ENCODE peak calls at places on chromosomes 5 and 9, in eight cellular contexts. One of them, this sample, is unnamed.

GRCh38 chr9:114116061-114116747 is 17.1 kb upstream of the KIF12 start:
- DNase-seq in stomach: no peak
- DNase-seq in stimulated activated CD4-positive, alpha-beta T cell treated with anti-CD3 and anti-CD28 coated beads, Interleukin-1b, Interleukin-23, amount 100 ng/mL, for 48 hours: no peak
- DNase-seq in amniotic stem cell: no peak
- DNase-seq in T-helper 2 cell: no peak
- DNase-seq in C1 segment of cervical spinal cord: no peak
- DNase-seq in activated CD8-positive, alpha-beta memory T cell treated with anti-CD3 and anti-CD28 coated beads for 48 hours: no peak
- DNase-seq in choroid plexus epithelial cell: no peak
- DNase-seq in this sample: no peak

GRCh38 chr5:116378007-116378831 is 196.4 kb downstream of the SEMA6A start:
- DNase-seq in choroid plexus epithelial cell: no peak
- DNase-seq in C1 segment of cervical spinal cord: no peak
- DNase-seq in T-helper 2 cell: no peak
- DNase-seq in amniotic stem cell: no peak
- DNase-seq in stimulated activated CD4-positive, alpha-beta T cell treated with anti-CD3 and anti-CD28 coated beads, Interleukin-1b, Interleukin-23, amount 100 ng/mL, for 48 hours: no peak
- DNase-seq in activated CD8-positive, alpha-beta memory T cell treated with anti-CD3 and anti-CD28 coated beads for 48 hours: no peak
- DNase-seq in stomach: no peak
- DNase-seq in this sample: no peak

GRCh38 chr5:75049581-75050274 is 2.6 kb downstream of the GCNT4 start:
- DNase-seq in stimulated activated CD4-positive, alpha-beta T cell treated with anti-CD3 and anti-CD28 coated beads, Interleukin-1b, Interleukin-23, amount 100 ng/mL, for 48 hours: peak; percentile 64
- DNase-seq in amniotic stem cell: no peak
- DNase-seq in activated CD8-positive, alpha-beta memory T cell treated with anti-CD3 and anti-CD28 coated beads for 48 hours: no peak
- DNase-seq in stomach: peak; percentile 70
- DNase-seq in choroid plexus epithelial cell: peak; percentile 80
- DNase-seq in C1 segment of cervical spinal cord: no peak
- DNase-seq in T-helper 2 cell: peak; percentile 57
- DNase-seq in this sample: peak; percentile 51

GRCh38 chr5:66655395-66656324 is 59.5 kb downstream of the MAST4 start:
- DNase-seq in T-helper 2 cell: no peak
- DNase-seq in stimulated activated CD4-positive, alpha-beta T cell treated with anti-CD3 and anti-CD28 coated beads, Interleukin-1b, Interleukin-23, amount 100 ng/mL, for 48 hours: no peak
- DNase-seq in choroid plexus epithelial cell: peak; percentile 53
- DNase-seq in activated CD8-positive, alpha-beta memory T cell treated with anti-CD3 and anti-CD28 coated beads for 48 hours: no peak
- DNase-seq in amniotic stem cell: no peak
- DNase-seq in stomach: no peak
- DNase-seq in C1 segment of cervical spinal cord: no peak
- DNase-seq in this sample: no peak

GRCh38 chr9:109449036-109449798 is 48.9 kb downstream of the PTPN3 start:
- DNase-seq in C1 segment of cervical spinal cord: no peak
- DNase-seq in T-helper 2 cell: no peak
- DNase-seq in activated CD8-positive, alpha-beta memory T cell treated with anti-CD3 and anti-CD28 coated beads for 48 hours: no peak
- DNase-seq in stimulated activated CD4-positive, alpha-beta T cell treated with anti-CD3 and anti-CD28 coated beads, Interleukin-1b, Interleukin-23, amount 100 ng/mL, for 48 hours: no peak
- DNase-seq in choroid plexus epithelial cell: peak; percentile 37
- DNase-seq in stomach: no peak
- DNase-seq in amniotic stem cell: no peak
- DNase-seq in this sample: peak; percentile 86

GRCh38 chr5:65072836-65073620 is 304.3 kb downstream of the CWC27 start:
- DNase-seq in amniotic stem cell: no peak
- DNase-seq in stimulated activated CD4-positive, alpha-beta T cell treated with anti-CD3 and anti-CD28 coated beads, Interleukin-1b, Interleukin-23, amount 100 ng/mL, for 48 hours: no peak
- DNase-seq in C1 segment of cervical spinal cord: no peak
- DNase-seq in choroid plexus epithelial cell: no peak
- DNase-seq in activated CD8-positive, alpha-beta memory T cell treated with anti-CD3 and anti-CD28 coated beads for 48 hours: no peak
- DNase-seq in stomach: no peak
- DNase-seq in T-helper 2 cell: no peak
- DNase-seq in this sample: no peak

GRCh38 chr5:142215915-142216681 is 107.5 kb downstream of the NDFIP1 start:
- DNase-seq in C1 segment of cervical spinal cord: peak; percentile 3
- DNase-seq in stomach: no peak
- DNase-seq in T-helper 2 cell: no peak
- DNase-seq in amniotic stem cell: peak; percentile 88
- DNase-seq in activated CD8-positive, alpha-beta memory T cell treated with anti-CD3 and anti-CD28 coated beads for 48 hours: no peak
- DNase-seq in stimulated activated CD4-positive, alpha-beta T cell treated with anti-CD3 and anti-CD28 coated beads, Interleukin-1b, Interleukin-23, amount 100 ng/mL, for 48 hours: no peak
- DNase-seq in choroid plexus epithelial cell: peak; percentile 98
- DNase-seq in this sample: peak; percentile 98

GRCh38 chr9:4073371-4073770 is 226.5 kb downstream of the GLIS3 start:
- DNase-seq in amniotic stem cell: no peak
- DNase-seq in stimulated activated CD4-positive, alpha-beta T cell treated with anti-CD3 and anti-CD28 coated beads, Interleukin-1b, Interleukin-23, amount 100 ng/mL, for 48 hours: no peak
- DNase-seq in choroid plexus epithelial cell: no peak
- DNase-seq in T-helper 2 cell: no peak
- DNase-seq in C1 segment of cervical spinal cord: no peak
- DNase-seq in stomach: no peak
- DNase-seq in activated CD8-positive, alpha-beta memory T cell treated with anti-CD3 and anti-CD28 coated beads for 48 hours: no peak
- DNase-seq in this sample: no peak

GRCh38 chr5:555058-555623 is 30.9 kb upstream of the SLC9A3 start:
- DNase-seq in stomach: peak; percentile 37
- DNase-seq in choroid plexus epithelial cell: no peak
- DNase-seq in stimulated activated CD4-positive, alpha-beta T cell treated with anti-CD3 and anti-CD28 coated beads, Interleukin-1b, Interleukin-23, amount 100 ng/mL, for 48 hours: no peak
- DNase-seq in amniotic stem cell: no peak
- DNase-seq in T-helper 2 cell: no peak
- DNase-seq in activated CD8-positive, alpha-beta memory T cell treated with anti-CD3 and anti-CD28 coated beads for 48 hours: no peak
- DNase-seq in C1 segment of cervical spinal cord: no peak
- DNase-seq in this sample: no peak